ENCODE peak calls at places on chromosome 5, in seven cellular contexts. U is tibial artery, W is cardiac muscle cell, E is upper lobe of right lung, B is aorta, P is GOT3, I is LHCN-M2. L is an unnamed sample.

GRCh38 chr5:148469446-148470062 is 85.8 kb downstream of the FBXO38 start:
- DNase-seq in U (peak), W (peak), E (no peak), B (peak), P (no peak), I (peak), L (no peak)

GRCh38 chr5:172164773-172165212 is 23.2 kb downstream of the STK10 start:
- DNase-seq in U (no peak), W (peak), E (no peak), B (no peak), P (no peak), I (peak), L (no peak)

GRCh38 chr5:151642472-151643140 is 44.1 kb downstream of the SPARC start:
- DNase-seq in U (no peak), W (no peak), E (no peak), B (no peak), P (no peak), I (no peak), L (no peak)

GRCh38 chr5:32678472-32678871 is 32.6 kb upstream of the NPR3 start:
- DNase-seq in U (no peak), W (no peak), E (no peak), B (no peak), P (no peak), I (no peak), L (no peak)

GRCh38 chr5:95763941-95764340 is 32.8 kb downstream of the RHOBTB3 start:
- DNase-seq in U (no peak), W (no peak), E (no peak), B (no peak), P (no peak), I (no peak), L (no peak)

GRCh38 chr5:113382736-113383135 is 52.1 kb downstream of the TSSK1B start:
- DNase-seq in U (no peak), W (no peak), E (no peak), B (no peak), P (no peak), I (peak), L (no peak)

GRCh38 chr5:170508660-170509322 is 5.0 kb downstream of the KCNIP1 start:
- DNase-seq in U (no peak), W (no peak), E (no peak), B (no peak), P (no peak), I (no peak), L (no peak)

GRCh38 chr5:112866739-112867138 is 5.7 kb downstream of the SRP19 start:
- DNase-seq in U (no peak), W (no peak), E (no peak), B (no peak), P (no peak), I (no peak), L (no peak)

GRCh38 chr5:93192107-93192506 is 388.9 kb downstream of the NR2F1-AS1 start:
- DNase-seq in U (no peak), W (peak), E (no peak), B (no peak), P (no peak), I (peak), L (no peak)

GRCh38 chr5:141875795-141876627 is 2.2 kb downstream of the PCDH1 start:
- DNase-seq in U (no peak), W (no peak), E (peak), B (no peak), P (no peak), I (no peak), L (peak)

GRCh38 chr5:62547929-62548678 is 30.5 kb upstream of the LRRC70 start:
- DNase-seq in U (no peak), W (no peak), E (no peak), B (no peak), P (no peak), I (no peak), L (no peak)

GRCh38 chr5:111764019-111764418 is 7.0 kb upstream of the NREP start:
- DNase-seq in U (no peak), W (no peak), E (no peak), B (no peak), P (no peak), I (no peak), L (no peak)

GRCh38 chr5:87434461-87434860 is 21.7 kb upstream of the CCNH start:
- DNase-seq in U (no peak), W (no peak), E (no peak), B (no peak), P (no peak), I (no peak), L (no peak)

GRCh38 chr5:94469889-94470288 is 148.5 kb downstream of the KIAA0825 start:
- DNase-seq in U (no peak), W (peak), E (no peak), B (no peak), P (no peak), I (peak), L (no peak)

GRCh38 chr5:123537256-123537655 is 25.3 kb downstream of the CSNK1G3 start:
- DNase-seq in U (no peak), W (no peak), E (no peak), B (no peak), P (no peak), I (no peak), L (no peak)

GRCh38 chr5:6322163-6322713 is 56.1 kb downstream of the MED10 start:
- DNase-seq in U (no peak), W (no peak), E (no peak), B (no peak), P (no peak), I (no peak), L (no peak)

GRCh38 chr5:16550316-16550952 is 66.4 kb downstream of the RETREG1 start:
- DNase-seq in U (no peak), W (peak), E (no peak), B (no peak), P (no peak), I (peak), L (peak)

GRCh38 chr5:40240111-40240510 is 439.6 kb upstream of the PTGER4 start:
- DNase-seq in U (no peak), W (no peak), E (no peak), B (no peak), P (no peak), I (peak), L (no peak)

GRCh38 chr5:170293273-170293672 is 4.3 kb downstream of the LCP2 start:
- DNase-seq in U (peak), W (no peak), E (peak), B (peak), P (no peak), I (no peak), L (no peak)

GRCh38 chr5:137145726-137146125 is 353.4 kb downstream of the SPOCK1 start:
- DNase-seq in U (no peak), W (no peak), E (no peak), B (no peak), P (no peak), I (no peak), L (no peak)

GRCh38 chr5:118377420-118377819 is 610.9 kb downstream of the DTWD2 start:
- DNase-seq in U (no peak), W (no peak), E (no peak), B (no peak), P (no peak), I (no peak), L (no peak)

GRCh38 chr5:142816577-142816976 is 46.4 kb downstream of the ARHGAP26 start:
- DNase-seq in U (peak), W (peak), E (peak), B (peak), P (no peak), I (peak), L (no peak)

GRCh38 chr5:60549841-60550240 is 150.1 kb downstream of the DEPDC1B start:
- DNase-seq in U (no peak), W (no peak), E (no peak), B (no peak), P (no peak), I (no peak), L (no peak)

GRCh38 chr5:177427211-177427822 is 841 bp downstream of the GRK6 start:
- DNase-seq in U (no peak), W (peak), E (no peak), B (no peak), P (no peak), I (no peak), L (peak)

GRCh38 chr5:56595561-56595960 is 219.8 kb upstream of the MAP3K1 start:
- DNase-seq in U (no peak), W (no peak), E (no peak), B (no peak), P (no peak), I (no peak), L (no peak)

GRCh38 chr5:52476346-52476745 is 311.4 kb upstream of the ITGA1 start:
- DNase-seq in U (no peak), W (no peak), E (no peak), B (no peak), P (no peak), I (no peak), L (no peak)

GRCh38 chr5:103362211-103362610 is 103.6 kb downstream of the MACIR start:
- DNase-seq in U (no peak), W (no peak), E (no peak), B (no peak), P (no peak), I (no peak), L (no peak)

GRCh38 chr5:141430332-141431113 is at the start of gene PCDHGA12:
- DNase-seq in U (peak), W (peak), E (no peak), B (peak), P (no peak), I (peak), L (no peak)

GRCh38 chr5:166907314-166907713 is 1384.1 kb upstream of the WWC1 start:
- DNase-seq in U (no peak), W (peak), E (no peak), B (no peak), P (no peak), I (no peak), L (no peak)

L was measured in neural progenitor cell.